ENCODE peak calls at places on chromosomes 11 and 22, in eight cellular contexts. D is left lung; V is IMR-90; O is colonic mucosa; M is CD8-positive, alpha-beta T cell; A is right lobe of liver; W is mesothelial cell of epicardium; H is cardiac fibroblast. L is an unnamed sample.
A peak's percentile ranks its signal among the peaks of the same experiment; 100 is the strongest.

GRCh38 chr11:13949876-13950275 is 12.6 kb upstream of the SPON1 start:
- DNase-seq in D (no peak), V (no peak), O (no peak), M (no peak), A (no peak), W (no peak), H (no peak), L (no peak)

GRCh38 chr22:31134688-31135087 is 5.6 kb downstream of the PLA2G3 start:
- DNase-seq in D (no peak), V (no peak), O (no peak), M (no peak), A (no peak), W (no peak), H (no peak), L (no peak)

GRCh38 chr11:67120456-67120855 is 1.4 kb downstream of the KDM2A start:
- DNase-seq in D (no peak), V (no peak), O (no peak), M (no peak), A (peak; percentile 6), W (no peak), H (no peak), L (no peak)

GRCh38 chr11:121426476-121427454 is 25.3 kb upstream of the SORL1 start:
- DNase-seq in D (peak; percentile 55), V (no peak), O (peak; percentile 58), M (peak; percentile 46), A (peak; percentile 77), W (peak; percentile 23), H (no peak), L (peak; percentile 16)

GRCh38 chr11:36465449-36466163 is 44.5 kb downstream of the TRAF6 start:
- DNase-seq in D (no peak), V (peak; percentile 72), O (no peak), M (no peak), A (no peak), W (no peak), H (no peak), L (no peak)

GRCh38 chr11:126352934-126353801 is 2.3 kb upstream of the ST3GAL4 start:
- DNase-seq in D (no peak), V (peak; percentile 75), O (no peak), M (no peak), A (no peak), W (no peak), H (peak; percentile 79), L (no peak)

GRCh38 chr11:907668-908067 is 2.9 kb downstream of the CHID1 start:
- DNase-seq in D (no peak), V (no peak), O (no peak), M (no peak), A (no peak), W (no peak), H (no peak), L (no peak)

GRCh38 chr11:8839957-8840945 is 70.7 kb upstream of the AKIP1 start:
- DNase-seq in D (peak; percentile 40), V (peak; percentile 74), O (peak; percentile 69), M (no peak), A (no peak), W (no peak), H (peak; percentile 49), L (peak; percentile 67)

GRCh38 chr22:20970939-20971657 is 4.0 kb downstream of the AIFM3 start:
- DNase-seq in D (no peak), V (no peak), O (no peak), M (no peak), A (no peak), W (no peak), H (no peak), L (no peak)

GRCh38 chr11:10091314-10092045 is 202.5 kb downstream of the SBF2 start:
- DNase-seq in D (no peak), V (peak; percentile 19), O (no peak), M (no peak), A (no peak), W (no peak), H (no peak), L (no peak)

GRCh38 chr11:19673924-19674390 is 38.7 kb upstream of the NAV2 start:
- DNase-seq in D (peak; percentile 74), V (no peak), O (peak; percentile 41), M (no peak), A (no peak), W (no peak), H (no peak), L (no peak)

GRCh38 chr22:29225422-29226090 is 19.9 kb downstream of the EMID1 start:
- DNase-seq in D (peak; percentile 49), V (peak; percentile 42), O (peak; percentile 49), M (no peak), A (peak; percentile 19), W (no peak), H (peak; percentile 44), L (no peak)

GRCh38 chr11:10483584-10483983 is 28.5 kb downstream of the AMPD3 start:
- DNase-seq in D (no peak), V (no peak), O (no peak), M (no peak), A (no peak), W (no peak), H (no peak), L (no peak)

GRCh38 chr11:111694851-111695250 is 71.3 kb downstream of the PPP2R1B start:
- DNase-seq in D (no peak), V (peak; percentile 99), O (no peak), M (no peak), A (no peak), W (no peak), H (peak; percentile 84), L (peak; percentile 25)

GRCh38 chr11:2977113-2977512 is 15.0 kb downstream of the NAP1L4 start:
- DNase-seq in D (no peak), V (no peak), O (no peak), M (no peak), A (no peak), W (no peak), H (no peak), L (no peak)

GRCh38 chr11:35035894-35036408 is 103.0 kb upstream of the CD44 start:
- DNase-seq in D (no peak), V (peak; percentile 94), O (no peak), M (no peak), A (no peak), W (no peak), H (peak; percentile 99), L (no peak)

GRCh38 chr11:47257518-47258316 is at the start of gene NR1H3:
- DNase-seq in D (peak; percentile 87), V (peak; percentile 66), O (peak; percentile 82), M (no peak), A (peak; percentile 92), W (no peak), H (peak; percentile 61), L (peak; percentile 34)

GRCh38 chr11:35639591-35640179 is 21.4 kb downstream of the FJX1 start:
- DNase-seq in D (no peak), V (no peak), O (no peak), M (no peak), A (no peak), W (no peak), H (no peak), L (no peak)

GRCh38 chr11:30911247-30911646 is 325.1 kb upstream of the MPPED2 start:
- DNase-seq in D (no peak), V (no peak), O (no peak), M (no peak), A (no peak), W (no peak), H (no peak), L (no peak)

GRCh38 chr11:30917859-30918478 is 331.8 kb upstream of the MPPED2 start:
- DNase-seq in D (no peak), V (peak; percentile 42), O (no peak), M (no peak), A (no peak), W (no peak), H (peak; percentile 69), L (peak; percentile 24)

GRCh38 chr11:30919389-30920172 is 333.4 kb upstream of the MPPED2 start:
- DNase-seq in D (no peak), V (peak; percentile 39), O (no peak), M (no peak), A (no peak), W (no peak), H (peak; percentile 35), L (no peak)

GRCh38 chr11:30916764-30917163 is 330.6 kb upstream of the MPPED2 start:
- DNase-seq in D (no peak), V (no peak), O (no peak), M (no peak), A (no peak), W (no peak), H (no peak), L (no peak)

GRCh38 chr11:30914143-30914762 is 328.1 kb upstream of the MPPED2 start:
- DNase-seq in D (peak; percentile 50), V (peak; percentile 48), O (peak; percentile 31), M (no peak), A (no peak), W (peak; percentile 40), H (peak; percentile 69), L (peak; percentile 48)
- TF ChIP-seq CTCF in D (peak; percentile 60), V (peak; percentile 55), O (peak; percentile 12), M (no peak), A (peak; percentile 26), W (no peak), H (peak; percentile 79), L (peak; percentile 30)

GRCh38 chr22:43159484-43160178 is 8.3 kb downstream of the TSPO start:
- DNase-seq in D (no peak), V (no peak), O (peak; percentile 96), M (no peak), A (no peak), W (no peak), H (peak; percentile 42), L (peak; percentile 29)
- TF ChIP-seq CTCF in D (no peak), V (peak; percentile 25), O (peak; percentile 62), M (no peak), A (peak; percentile 9), W (no peak), H (peak; percentile 42), L (peak; percentile 65)

GRCh38 chr22:41621099-41621910 is at the start of gene XRCC6:
- DNase-seq in D (peak; percentile 100), V (peak; percentile 100), O (peak; percentile 100), M (peak; percentile 99), A (peak; percentile 100), W (peak; percentile 99), H (peak; percentile 100), L (peak; percentile 99)
- TF ChIP-seq CTCF in D (no peak), V (no peak), O (no peak), M (no peak), A (no peak), W (no peak), H (no peak), L (no peak)

GRCh38 chr11:26030419-26030818 is 301.5 kb upstream of the ANO3 start:
- DNase-seq in D (no peak), V (no peak), O (no peak), M (no peak), A (no peak), W (no peak), H (no peak), L (no peak)

GRCh38 chr11:26028294-26028954 is 303.5 kb upstream of the ANO3 start:
- DNase-seq in D (no peak), V (peak; percentile 57), O (no peak), M (no peak), A (no peak), W (no peak), H (peak; percentile 69), L (no peak)

GRCh38 chr11:26025680-26026079 is 306.2 kb upstream of the ANO3 start:
- DNase-seq in D (no peak), V (peak; percentile 3), O (no peak), M (no peak), A (no peak), W (no peak), H (peak; percentile 65), L (no peak)

DNA sequence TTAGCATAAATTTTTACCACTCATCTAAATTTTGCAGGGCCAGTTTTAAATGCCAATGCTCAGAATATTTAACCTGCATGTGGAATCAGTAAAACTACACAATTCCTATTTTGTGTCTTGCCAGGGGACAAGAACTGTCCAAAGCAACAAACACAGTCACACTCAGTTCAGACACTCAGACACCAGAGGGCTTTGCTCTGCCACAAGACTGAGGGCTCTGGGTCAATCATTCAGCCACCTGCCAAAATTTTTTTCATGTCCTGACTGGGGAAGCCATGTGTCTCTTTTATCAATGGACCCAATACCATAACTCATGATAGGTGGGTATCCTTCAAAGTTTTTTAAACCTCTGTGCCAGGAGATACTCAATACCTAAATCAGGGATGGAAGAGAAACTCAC is 304.0 kb upstream of the ANO3 start:
- DNase-seq in D (no peak), V (no peak), O (no peak), M (no peak), A (no peak), W (no peak), H (no peak), L (no peak)
- TF ChIP-seq CTCF in D (no peak), V (no peak), O (no peak), M (no peak), A (no peak), W (no peak), H (no peak), L (no peak)

L was measured in Calu3.